ENCODE peak calls at places on chromosomes 1 and 21, in six cellular contexts. One of them, this sample, is unnamed.

GRCh38 chr1:67791686-67792475 is 41.4 kb downstream of the GNG12 start:
- DNase-seq in neural progenitor cell: no peak
- DNase-seq in left ventricle myocardium inferior: no peak
- DNase-seq in brain microvascular endothelial cell: peak; percentile 88
- DNase-seq in transverse colon: no peak
- DNase-seq in pancreas: no peak
- DNase-seq in this sample: no peak

GRCh38 chr1:37605806-37606474 is 10.2 kb upstream of the GNL2 start:
- DNase-seq in left ventricle myocardium inferior: no peak
- DNase-seq in pancreas: no peak
- DNase-seq in transverse colon: peak; percentile 26
- DNase-seq in neural progenitor cell: no peak
- DNase-seq in brain microvascular endothelial cell: peak; percentile 3
- DNase-seq in this sample: no peak

GRCh38 chr1:201217851-201218250 is 27.2 kb downstream of the IGFN1 start:
- DNase-seq in pancreas: no peak
- DNase-seq in transverse colon: no peak
- DNase-seq in neural progenitor cell: no peak
- DNase-seq in left ventricle myocardium inferior: no peak
- DNase-seq in brain microvascular endothelial cell: no peak
- DNase-seq in this sample: no peak

GRCh38 chr1:149846042-149846441 is 53.3 kb upstream of the BOLA1 start:
- DNase-seq in neural progenitor cell: peak; percentile 0
- DNase-seq in left ventricle myocardium inferior: no peak
- DNase-seq in brain microvascular endothelial cell: no peak
- DNase-seq in pancreas: no peak
- DNase-seq in transverse colon: no peak
- DNase-seq in this sample: no peak

GRCh38 chr1:15191785-15192184 is 38.2 kb downstream of the TMEM51 start:
- DNase-seq in left ventricle myocardium inferior: no peak
- DNase-seq in transverse colon: no peak
- DNase-seq in neural progenitor cell: no peak
- DNase-seq in brain microvascular endothelial cell: no peak
- DNase-seq in pancreas: no peak
- DNase-seq in this sample: no peak

GRCh38 chr1:217471403-217471802 is 159.5 kb downstream of the GPATCH2 start:
- DNase-seq in neural progenitor cell: no peak
- DNase-seq in left ventricle myocardium inferior: no peak
- DNase-seq in transverse colon: no peak
- DNase-seq in pancreas: no peak
- DNase-seq in brain microvascular endothelial cell: no peak
- DNase-seq in this sample: no peak

GRCh38 chr21:23585419-23585818 is 2021.9 kb downstream of the MRPL39 start:
- DNase-seq in neural progenitor cell: no peak
- DNase-seq in pancreas: no peak
- DNase-seq in brain microvascular endothelial cell: no peak
- DNase-seq in left ventricle myocardium inferior: no peak
- DNase-seq in transverse colon: no peak
- DNase-seq in this sample: no peak

GRCh38 chr1:38488162-38488898 is 371.2 kb downstream of the RRAGC start:
- DNase-seq in transverse colon: no peak
- DNase-seq in brain microvascular endothelial cell: no peak
- DNase-seq in pancreas: no peak
- DNase-seq in neural progenitor cell: no peak
- DNase-seq in left ventricle myocardium inferior: no peak
- DNase-seq in this sample: no peak

GRCh38 chr1:181409981-181410380 is 73.3 kb upstream of the CACNA1E start:
- DNase-seq in transverse colon: no peak
- DNase-seq in pancreas: no peak
- DNase-seq in neural progenitor cell: no peak
- DNase-seq in left ventricle myocardium inferior: no peak
- DNase-seq in brain microvascular endothelial cell: no peak
- DNase-seq in this sample: no peak

GRCh38 chr1:48870596-48870995 is 93.9 kb upstream of the BEND5 start:
- DNase-seq in pancreas: no peak
- DNase-seq in neural progenitor cell: peak; percentile 51
- DNase-seq in brain microvascular endothelial cell: no peak
- DNase-seq in transverse colon: no peak
- DNase-seq in left ventricle myocardium inferior: no peak
- DNase-seq in this sample: no peak

GRCh38 chr1:77671836-77672235 is 10.6 kb downstream of the ZZZ3 start:
- DNase-seq in brain microvascular endothelial cell: peak; percentile 44
- DNase-seq in neural progenitor cell: no peak
- DNase-seq in pancreas: no peak
- DNase-seq in left ventricle myocardium inferior: no peak
- DNase-seq in transverse colon: no peak
- DNase-seq in this sample: no peak

GRCh38 chr1:2881556-2881955 is 80.1 kb upstream of the TTC34 start:
- DNase-seq in brain microvascular endothelial cell: no peak
- DNase-seq in neural progenitor cell: no peak
- DNase-seq in left ventricle myocardium inferior: no peak
- DNase-seq in transverse colon: no peak
- DNase-seq in pancreas: no peak
- DNase-seq in this sample: no peak

GRCh38 chr1:175297291-175297690 is 104.7 kb upstream of the KIAA0040 start:
- DNase-seq in neural progenitor cell: no peak
- DNase-seq in left ventricle myocardium inferior: no peak
- DNase-seq in transverse colon: no peak
- DNase-seq in brain microvascular endothelial cell: no peak
- DNase-seq in pancreas: no peak
- DNase-seq in this sample: no peak

GRCh38 chr1:111739222-111739983 is at the start of gene INKA2:
- DNase-seq in brain microvascular endothelial cell: peak; percentile 70
- DNase-seq in transverse colon: peak; percentile 91
- DNase-seq in neural progenitor cell: peak; percentile 95
- DNase-seq in pancreas: peak; percentile 90
- DNase-seq in left ventricle myocardium inferior: peak; percentile 93
- DNase-seq in this sample: peak; percentile 94

GRCh38 chr1:86195281-86195680 is 38.7 kb upstream of the COL24A1 start:
- DNase-seq in transverse colon: no peak
- DNase-seq in left ventricle myocardium inferior: no peak
- DNase-seq in pancreas: no peak
- DNase-seq in neural progenitor cell: peak; percentile 36
- DNase-seq in brain microvascular endothelial cell: no peak
- DNase-seq in this sample: no peak

GRCh38 chr1:214326406-214326805 is 45.4 kb downstream of the SMYD2 start:
- DNase-seq in transverse colon: no peak
- DNase-seq in left ventricle myocardium inferior: no peak
- DNase-seq in brain microvascular endothelial cell: no peak
- DNase-seq in pancreas: no peak
- DNase-seq in neural progenitor cell: no peak
- DNase-seq in this sample: no peak

GRCh38 chr1:10507111-10507879 is 32.5 kb downstream of the PEX14 start:
- DNase-seq in brain microvascular endothelial cell: peak; percentile 74
- DNase-seq in neural progenitor cell: peak; percentile 81
- DNase-seq in left ventricle myocardium inferior: peak; percentile 48
- DNase-seq in pancreas: peak; percentile 55
- DNase-seq in transverse colon: peak; percentile 62
- DNase-seq in this sample: peak; percentile 74

GRCh38 chr1:97630968-97631367 is 289.9 kb downstream of the DPYD start:
- DNase-seq in left ventricle myocardium inferior: peak; percentile 11
- DNase-seq in transverse colon: no peak
- DNase-seq in neural progenitor cell: peak; percentile 42
- DNase-seq in pancreas: no peak
- DNase-seq in brain microvascular endothelial cell: no peak
- DNase-seq in this sample: no peak

GRCh38 chr1:174023438-174023837 is 1.3 kb upstream of the RC3H1 start:
- DNase-seq in neural progenitor cell: peak; percentile 80
- DNase-seq in left ventricle myocardium inferior: no peak
- DNase-seq in pancreas: no peak
- DNase-seq in brain microvascular endothelial cell: peak; percentile 23
- DNase-seq in transverse colon: peak; percentile 73
- DNase-seq in this sample: no peak

GRCh38 chr21:17576080-17576835 is 36.4 kb downstream of the BTG3 start:
- DNase-seq in neural progenitor cell: no peak
- DNase-seq in brain microvascular endothelial cell: no peak
- DNase-seq in transverse colon: no peak
- DNase-seq in left ventricle myocardium inferior: no peak
- DNase-seq in pancreas: no peak
- DNase-seq in this sample: no peak

GRCh38 chr1:1185101-1185765 is 11.6 kb downstream of the TTLL10 start:
- DNase-seq in left ventricle myocardium inferior: peak; percentile 6
- DNase-seq in pancreas: peak; percentile 68
- DNase-seq in neural progenitor cell: peak; percentile 18
- DNase-seq in brain microvascular endothelial cell: no peak
- DNase-seq in transverse colon: no peak
- DNase-seq in this sample: no peak

DNA sequence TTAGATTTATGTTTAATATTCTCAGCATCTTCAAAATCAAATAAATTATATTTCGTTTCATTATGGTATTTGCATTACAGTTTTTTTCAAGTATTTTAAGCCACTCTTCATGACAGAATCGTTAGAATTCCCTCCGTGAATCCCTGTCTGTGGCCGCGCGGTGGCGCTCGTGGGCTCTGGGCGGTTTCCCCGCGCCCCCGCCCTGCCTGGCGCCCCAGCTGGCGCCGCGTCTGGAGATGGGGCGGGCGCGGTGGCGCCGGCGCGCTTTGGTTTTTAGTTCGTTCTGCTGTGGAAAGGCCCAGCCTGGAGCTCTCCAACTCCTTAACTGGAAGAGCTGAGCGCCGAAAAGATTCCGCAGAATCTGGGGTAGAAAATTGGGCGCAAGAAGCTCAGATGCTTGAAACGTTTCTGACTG is 25.7 kb downstream of the PRMT2 start:
- DNase-seq in neural progenitor cell: peak; percentile 93
- DNase-seq in left ventricle myocardium inferior: peak; percentile 60
- DNase-seq in pancreas: peak; percentile 46
- DNase-seq in brain microvascular endothelial cell: peak; percentile 60
- DNase-seq in transverse colon: peak; percentile 42
- DNase-seq in this sample: peak; percentile 84
- TF ChIP-seq CTCF in neural progenitor cell: peak; percentile 98
- TF ChIP-seq CTCF in left ventricle myocardium inferior: peak; percentile 89
- TF ChIP-seq CTCF in pancreas: peak; percentile 61
- TF ChIP-seq CTCF in brain microvascular endothelial cell: peak; percentile 75
- TF ChIP-seq CTCF in transverse colon: peak; percentile 36
- TF ChIP-seq CTCF in this sample: peak; percentile 86

GRCh38 chr1:44249543-44249942 is 36.3 kb downstream of the DMAP1 start:
- DNase-seq in left ventricle myocardium inferior: no peak
- DNase-seq in transverse colon: no peak
- DNase-seq in neural progenitor cell: peak; percentile 59
- DNase-seq in brain microvascular endothelial cell: peak; percentile 8
- DNase-seq in pancreas: no peak
- DNase-seq in this sample: no peak
- TF ChIP-seq CTCF in left ventricle myocardium inferior: no peak
- TF ChIP-seq CTCF in transverse colon: no peak
- TF ChIP-seq CTCF in neural progenitor cell: peak; percentile 24
- TF ChIP-seq CTCF in brain microvascular endothelial cell: peak; percentile 40
- TF ChIP-seq CTCF in pancreas: no peak
- TF ChIP-seq CTCF in this sample: no peak

DNA sequence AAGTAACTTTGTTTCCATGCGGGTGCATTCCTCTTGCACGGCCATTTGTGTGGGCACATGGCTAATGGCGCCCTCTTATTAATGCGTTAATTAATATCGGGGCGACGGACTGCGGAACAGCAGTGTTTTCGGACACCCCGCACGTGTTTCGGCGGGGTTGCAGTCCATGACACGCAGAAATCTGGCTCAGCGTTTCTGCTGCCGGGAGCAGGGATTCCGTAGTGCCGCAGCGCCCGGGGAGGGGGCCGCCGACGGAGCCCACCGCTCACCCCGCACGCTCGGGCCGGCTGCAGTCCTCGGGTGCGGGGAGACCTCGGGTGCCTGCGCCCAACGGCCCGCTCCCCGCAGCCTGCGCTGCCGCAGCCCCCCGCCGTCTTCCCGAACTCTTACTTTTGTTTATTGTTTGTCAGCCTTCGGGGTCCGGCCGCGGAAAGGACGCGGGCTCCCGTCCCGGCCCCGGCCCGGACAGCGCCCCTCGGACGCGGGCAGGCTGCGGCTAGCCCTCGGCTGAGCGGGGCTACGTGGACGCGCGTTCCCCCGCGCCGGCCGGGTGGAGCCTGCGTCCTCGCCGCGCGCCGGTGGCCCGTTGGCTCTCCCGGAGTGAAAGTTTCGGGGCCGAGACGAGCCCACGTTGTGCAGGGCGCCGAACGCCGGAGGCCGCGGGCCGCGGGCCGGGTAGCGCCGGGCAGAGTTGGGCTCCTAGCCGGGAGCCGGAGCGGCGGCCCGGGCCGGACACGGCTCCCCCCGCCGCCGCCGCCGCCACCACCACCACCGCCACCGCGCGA is 845 bp downstream of the NFIA start:
- DNase-seq in pancreas: peak; percentile 68
- DNase-seq in neural progenitor cell: peak; percentile 66
- DNase-seq in left ventricle myocardium inferior: peak; percentile 36
- DNase-seq in brain microvascular endothelial cell: no peak
- DNase-seq in transverse colon: peak; percentile 24
- DNase-seq in this sample: no peak
- TF ChIP-seq CTCF in pancreas: no peak
- TF ChIP-seq CTCF in neural progenitor cell: no peak
- TF ChIP-seq CTCF in left ventricle myocardium inferior: no peak
- TF ChIP-seq CTCF in brain microvascular endothelial cell: no peak
- TF ChIP-seq CTCF in transverse colon: no peak
- TF ChIP-seq CTCF in this sample: no peak

DNA sequence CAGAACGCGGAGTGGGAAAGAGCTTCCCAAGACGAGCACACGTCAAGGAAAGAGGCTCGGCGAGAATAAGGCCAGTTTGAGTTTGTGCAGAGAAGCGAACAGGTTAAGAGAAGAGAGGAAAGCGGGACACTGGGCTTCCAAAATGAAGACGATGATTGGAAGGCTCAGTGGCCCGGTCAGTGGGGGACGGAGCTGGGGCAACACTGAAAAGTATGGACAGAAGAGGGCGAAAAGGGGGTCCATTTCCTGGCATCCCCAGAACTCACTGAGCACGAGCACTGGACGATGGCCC is 258 bp downstream of the CCT3 start:
- DNase-seq in left ventricle myocardium inferior: no peak
- DNase-seq in brain microvascular endothelial cell: no peak
- DNase-seq in neural progenitor cell: no peak
- DNase-seq in pancreas: no peak
- DNase-seq in transverse colon: no peak
- DNase-seq in this sample: no peak
- TF ChIP-seq CTCF in left ventricle myocardium inferior: no peak
- TF ChIP-seq CTCF in brain microvascular endothelial cell: peak; percentile 14
- TF ChIP-seq CTCF in neural progenitor cell: peak; percentile 9
- TF ChIP-seq CTCF in pancreas: no peak
- TF ChIP-seq CTCF in transverse colon: no peak
- TF ChIP-seq CTCF in this sample: no peak

GRCh38 chr1:32622806-32623694 is 27.3 kb downstream of the ZBTB8OS start:
- DNase-seq in transverse colon: no peak
- DNase-seq in pancreas: no peak
- DNase-seq in neural progenitor cell: no peak
- DNase-seq in left ventricle myocardium inferior: no peak
- DNase-seq in brain microvascular endothelial cell: no peak
- DNase-seq in this sample: no peak

GRCh38 chr1:32623775-32624174 is 26.6 kb downstream of the ZBTB8OS start:
- DNase-seq in neural progenitor cell: no peak
- DNase-seq in brain microvascular endothelial cell: no peak
- DNase-seq in left ventricle myocardium inferior: no peak
- DNase-seq in transverse colon: no peak
- DNase-seq in pancreas: no peak
- DNase-seq in this sample: no peak

GRCh38 chr1:32622205-32622604 is 28.1 kb downstream of the ZBTB8OS start:
- DNase-seq in left ventricle myocardium inferior: no peak
- DNase-seq in neural progenitor cell: no peak
- DNase-seq in pancreas: no peak
- DNase-seq in brain microvascular endothelial cell: no peak
- DNase-seq in transverse colon: no peak
- DNase-seq in this sample: no peak

GRCh38 chr1:32618673-32619221 is 31.6 kb downstream of the ZBTB8OS start:
- DNase-seq in left ventricle myocardium inferior: no peak
- DNase-seq in transverse colon: no peak
- DNase-seq in brain microvascular endothelial cell: no peak
- DNase-seq in neural progenitor cell: no peak
- DNase-seq in pancreas: no peak
- DNase-seq in this sample: no peak

GRCh38 chr1:32619701-32620485 is 30.5 kb downstream of the ZBTB8OS start:
- DNase-seq in neural progenitor cell: no peak
- DNase-seq in transverse colon: no peak
- DNase-seq in pancreas: no peak
- DNase-seq in brain microvascular endothelial cell: peak; percentile 4
- DNase-seq in left ventricle myocardium inferior: no peak
- DNase-seq in this sample: peak; percentile 52
- TF ChIP-seq CTCF in neural progenitor cell: no peak
- TF ChIP-seq CTCF in transverse colon: no peak
- TF ChIP-seq CTCF in pancreas: no peak
- TF ChIP-seq CTCF in brain microvascular endothelial cell: no peak
- TF ChIP-seq CTCF in left ventricle myocardium inferior: peak; percentile 18
- TF ChIP-seq CTCF in this sample: no peak